ENCODE peak calls at places on chromosomes 1 and 21, in nine cellular contexts. One of them, this sample, is unnamed.

GRCh38 chr1:210293191-210293607 is 35.5 kb upstream of the HHAT start:
- DNase-seq in heart right ventricle: peak
- DNase-seq in GM23338: no peak
- DNase-seq in CD8-positive, alpha-beta T cell: no peak
- DNase-seq in fibroblast of lung: peak
- DNase-seq in gastrocnemius medialis: no peak
- DNase-seq in neuronal stem cell: no peak
- DNase-seq in H1: no peak
- DNase-seq in IMR-90: peak
- DNase-seq in this sample: no peak

GRCh38 chr1:150550222-150551048 is 1.2 kb downstream of the ADAMTSL4 start:
- DNase-seq in heart right ventricle: no peak
- DNase-seq in GM23338: peak
- DNase-seq in CD8-positive, alpha-beta T cell: peak
- DNase-seq in fibroblast of lung: no peak
- DNase-seq in gastrocnemius medialis: no peak
- DNase-seq in neuronal stem cell: no peak
- DNase-seq in H1: no peak
- DNase-seq in IMR-90: no peak
- DNase-seq in this sample: no peak

GRCh38 chr1:111222308-111223125 is 5.0 kb upstream of the CHI3L2 start:
- DNase-seq in heart right ventricle: peak
- DNase-seq in GM23338: peak
- DNase-seq in CD8-positive, alpha-beta T cell: peak
- DNase-seq in fibroblast of lung: peak
- DNase-seq in gastrocnemius medialis: no peak
- DNase-seq in neuronal stem cell: peak
- DNase-seq in H1: peak
- DNase-seq in IMR-90: peak
- DNase-seq in this sample: peak

GRCh38 chr1:228289996-228290881 is 82.4 kb downstream of the OBSCN start:
- DNase-seq in heart right ventricle: no peak
- DNase-seq in GM23338: no peak
- DNase-seq in CD8-positive, alpha-beta T cell: no peak
- DNase-seq in fibroblast of lung: no peak
- DNase-seq in gastrocnemius medialis: no peak
- DNase-seq in neuronal stem cell: no peak
- DNase-seq in H1: no peak
- DNase-seq in IMR-90: no peak
- DNase-seq in this sample: no peak

GRCh38 chr1:181117648-181118449 is 29.3 kb downstream of the IER5 start:
- DNase-seq in heart right ventricle: no peak
- DNase-seq in GM23338: no peak
- DNase-seq in CD8-positive, alpha-beta T cell: no peak
- DNase-seq in fibroblast of lung: no peak
- DNase-seq in gastrocnemius medialis: no peak
- DNase-seq in neuronal stem cell: no peak
- DNase-seq in H1: no peak
- DNase-seq in IMR-90: peak
- DNase-seq in this sample: no peak

GRCh38 chr1:84286071-84286470 is 15.4 kb upstream of the SAMD13 start:
- DNase-seq in heart right ventricle: no peak
- DNase-seq in GM23338: no peak
- DNase-seq in CD8-positive, alpha-beta T cell: no peak
- DNase-seq in fibroblast of lung: peak
- DNase-seq in gastrocnemius medialis: no peak
- DNase-seq in neuronal stem cell: no peak
- DNase-seq in H1: no peak
- DNase-seq in IMR-90: peak
- DNase-seq in this sample: no peak

GRCh38 chr21:43193651-43194302 is 25.0 kb downstream of the CRYAA start:
- DNase-seq in heart right ventricle: peak
- DNase-seq in GM23338: no peak
- DNase-seq in CD8-positive, alpha-beta T cell: peak
- DNase-seq in fibroblast of lung: peak
- DNase-seq in gastrocnemius medialis: no peak
- DNase-seq in neuronal stem cell: no peak
- DNase-seq in H1: no peak
- DNase-seq in IMR-90: peak
- DNase-seq in this sample: no peak

GRCh38 chr1:217895817-217896216 is 264.7 kb downstream of the SPATA17 start:
- DNase-seq in heart right ventricle: no peak
- DNase-seq in GM23338: no peak
- DNase-seq in CD8-positive, alpha-beta T cell: no peak
- DNase-seq in fibroblast of lung: no peak
- DNase-seq in gastrocnemius medialis: no peak
- DNase-seq in neuronal stem cell: no peak
- DNase-seq in H1: no peak
- DNase-seq in IMR-90: no peak
- DNase-seq in this sample: no peak

GRCh38 chr21:19501115-19501514 is 1097.5 kb upstream of the TMPRSS15 start:
- DNase-seq in heart right ventricle: no peak
- DNase-seq in GM23338: no peak
- DNase-seq in CD8-positive, alpha-beta T cell: no peak
- DNase-seq in fibroblast of lung: no peak
- DNase-seq in gastrocnemius medialis: no peak
- DNase-seq in neuronal stem cell: no peak
- DNase-seq in H1: no peak
- DNase-seq in IMR-90: no peak
- DNase-seq in this sample: no peak

GRCh38 chr1:11918779-11919519 is 7.3 kb downstream of the KIAA2013 start:
- DNase-seq in heart right ventricle: peak
- DNase-seq in GM23338: no peak
- DNase-seq in CD8-positive, alpha-beta T cell: no peak
- DNase-seq in fibroblast of lung: peak
- DNase-seq in gastrocnemius medialis: peak
- DNase-seq in neuronal stem cell: no peak
- DNase-seq in H1: no peak
- DNase-seq in IMR-90: peak
- DNase-seq in this sample: no peak

GRCh38 chr1:56798053-56798471 is 21.1 kb downstream of the FYB2 start:
- DNase-seq in heart right ventricle: peak
- DNase-seq in GM23338: peak
- DNase-seq in CD8-positive, alpha-beta T cell: no peak
- DNase-seq in fibroblast of lung: peak
- DNase-seq in gastrocnemius medialis: no peak
- DNase-seq in neuronal stem cell: no peak
- DNase-seq in H1: no peak
- DNase-seq in IMR-90: peak
- DNase-seq in this sample: no peak

GRCh38 chr1:19430121-19431068 is 54.9 kb downstream of the CAPZB start:
- DNase-seq in heart right ventricle: no peak
- DNase-seq in GM23338: no peak
- DNase-seq in CD8-positive, alpha-beta T cell: no peak
- DNase-seq in fibroblast of lung: peak
- DNase-seq in gastrocnemius medialis: no peak
- DNase-seq in neuronal stem cell: no peak
- DNase-seq in H1: no peak
- DNase-seq in IMR-90: peak
- DNase-seq in this sample: no peak

GRCh38 chr1:44785501-44786137 is 2.4 kb downstream of the BEST4 start:
- DNase-seq in heart right ventricle: no peak
- DNase-seq in GM23338: no peak
- DNase-seq in CD8-positive, alpha-beta T cell: no peak
- DNase-seq in fibroblast of lung: no peak
- DNase-seq in gastrocnemius medialis: no peak
- DNase-seq in neuronal stem cell: no peak
- DNase-seq in H1: no peak
- DNase-seq in IMR-90: no peak
- DNase-seq in this sample: no peak

GRCh38 chr1:44786138-44786840 is 1.7 kb downstream of the BEST4 start:
- DNase-seq in heart right ventricle: peak
- DNase-seq in GM23338: peak
- DNase-seq in CD8-positive, alpha-beta T cell: peak
- DNase-seq in fibroblast of lung: peak
- DNase-seq in gastrocnemius medialis: no peak
- DNase-seq in neuronal stem cell: no peak
- DNase-seq in H1: no peak
- DNase-seq in IMR-90: peak
- DNase-seq in this sample: peak

GRCh38 chr1:44785027-44785376 is 3.0 kb downstream of the BEST4 start:
- DNase-seq in heart right ventricle: no peak
- DNase-seq in GM23338: no peak
- DNase-seq in CD8-positive, alpha-beta T cell: no peak
- DNase-seq in fibroblast of lung: no peak
- DNase-seq in gastrocnemius medialis: no peak
- DNase-seq in neuronal stem cell: no peak
- DNase-seq in H1: no peak
- DNase-seq in IMR-90: no peak
- DNase-seq in this sample: no peak

GRCh38 chr1:44784094-44785026 is 3.6 kb downstream of the BEST4 start:
- DNase-seq in heart right ventricle: no peak
- DNase-seq in GM23338: peak
- DNase-seq in CD8-positive, alpha-beta T cell: peak
- DNase-seq in fibroblast of lung: no peak
- DNase-seq in gastrocnemius medialis: no peak
- DNase-seq in neuronal stem cell: no peak
- DNase-seq in H1: no peak
- DNase-seq in IMR-90: no peak
- DNase-seq in this sample: no peak

DNA sequence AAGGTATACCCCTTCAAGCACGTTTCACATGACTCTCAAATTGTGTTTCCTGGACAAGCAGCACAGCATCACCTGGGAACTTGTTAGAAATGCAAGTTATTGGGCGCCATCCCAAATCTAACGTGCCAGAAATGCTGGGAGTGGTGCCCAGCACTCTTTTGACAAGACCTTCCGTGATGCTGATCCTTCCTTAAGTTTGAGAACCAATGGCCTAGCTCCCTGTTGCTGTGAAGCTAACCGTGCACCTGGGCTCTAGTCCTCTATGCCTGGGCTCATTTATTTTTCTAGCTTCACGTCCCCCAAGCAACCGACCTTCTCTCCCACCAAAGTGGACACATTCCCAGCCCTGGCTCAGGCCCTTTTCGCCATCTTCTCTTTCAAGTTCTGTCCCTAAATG is 4.3 kb downstream of the BEST4 start:
- DNase-seq in heart right ventricle: no peak
- DNase-seq in GM23338: peak
- DNase-seq in CD8-positive, alpha-beta T cell: no peak
- DNase-seq in fibroblast of lung: no peak
- DNase-seq in gastrocnemius medialis: no peak
- DNase-seq in neuronal stem cell: no peak
- DNase-seq in H1: no peak
- DNase-seq in IMR-90: no peak
- DNase-seq in this sample: no peak
- H3K4me3 ChIP-seq in heart right ventricle: peak
- H3K4me3 ChIP-seq in GM23338: peak
- H3K4me3 ChIP-seq in CD8-positive, alpha-beta T cell: peak
- H3K4me3 ChIP-seq in fibroblast of lung: no peak
- H3K4me3 ChIP-seq in gastrocnemius medialis: peak
- H3K4me3 ChIP-seq in neuronal stem cell: peak
- H3K4me3 ChIP-seq in H1: peak
- H3K4me3 ChIP-seq in IMR-90: no peak
- H3K4me3 ChIP-seq in this sample: no peak

DNA sequence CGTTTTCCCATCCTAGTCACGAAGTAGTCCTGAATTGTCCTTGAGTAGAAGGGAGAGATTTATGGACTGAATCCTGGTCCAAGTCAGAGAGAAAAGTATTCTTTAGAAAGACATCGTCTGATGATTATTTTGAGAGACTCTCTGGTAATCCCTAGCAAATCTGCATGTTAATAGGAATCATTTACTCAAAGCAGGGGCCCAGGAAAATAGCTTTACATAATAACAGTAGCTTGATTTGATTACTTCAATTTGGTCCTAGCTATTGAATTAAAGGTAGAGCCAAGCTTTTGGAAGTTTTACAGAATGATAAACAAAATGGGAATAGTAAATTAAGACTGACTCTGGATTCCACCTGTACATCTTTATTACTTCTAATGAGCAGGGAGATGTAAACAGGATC is 60.5 kb upstream of the OLIG2 start:
- DNase-seq in heart right ventricle: no peak
- DNase-seq in GM23338: no peak
- DNase-seq in CD8-positive, alpha-beta T cell: no peak
- DNase-seq in fibroblast of lung: no peak
- DNase-seq in gastrocnemius medialis: no peak
- DNase-seq in neuronal stem cell: no peak
- DNase-seq in H1: no peak
- DNase-seq in IMR-90: no peak
- DNase-seq in this sample: no peak
- H3K4me3 ChIP-seq in heart right ventricle: no peak
- H3K4me3 ChIP-seq in GM23338: peak
- H3K4me3 ChIP-seq in CD8-positive, alpha-beta T cell: no peak
- H3K4me3 ChIP-seq in fibroblast of lung: no peak
- H3K4me3 ChIP-seq in gastrocnemius medialis: no peak
- H3K4me3 ChIP-seq in neuronal stem cell: no peak
- H3K4me3 ChIP-seq in H1: no peak
- H3K4me3 ChIP-seq in IMR-90: no peak
- H3K4me3 ChIP-seq in this sample: no peak

GRCh38 chr21:34836103-34836932 is 167.5 kb downstream of the CLIC6 start:
- DNase-seq in heart right ventricle: no peak
- DNase-seq in GM23338: no peak
- DNase-seq in CD8-positive, alpha-beta T cell: no peak
- DNase-seq in fibroblast of lung: peak
- DNase-seq in gastrocnemius medialis: peak
- DNase-seq in neuronal stem cell: no peak
- DNase-seq in H1: no peak
- DNase-seq in IMR-90: peak
- DNase-seq in this sample: no peak

GRCh38 chr21:34834307-34834706 is 165.5 kb downstream of the CLIC6 start:
- DNase-seq in heart right ventricle: no peak
- DNase-seq in GM23338: no peak
- DNase-seq in CD8-positive, alpha-beta T cell: no peak
- DNase-seq in fibroblast of lung: no peak
- DNase-seq in gastrocnemius medialis: no peak
- DNase-seq in neuronal stem cell: no peak
- DNase-seq in H1: no peak
- DNase-seq in IMR-90: no peak
- DNase-seq in this sample: no peak

GRCh38 chr21:34834852-34835501 is 166.2 kb downstream of the CLIC6 start:
- DNase-seq in heart right ventricle: no peak
- DNase-seq in GM23338: no peak
- DNase-seq in CD8-positive, alpha-beta T cell: no peak
- DNase-seq in fibroblast of lung: no peak
- DNase-seq in gastrocnemius medialis: no peak
- DNase-seq in neuronal stem cell: no peak
- DNase-seq in H1: no peak
- DNase-seq in IMR-90: no peak
- DNase-seq in this sample: no peak

GRCh38 chr21:34836933-34837505 is 168.2 kb downstream of the CLIC6 start:
- DNase-seq in heart right ventricle: no peak
- DNase-seq in GM23338: no peak
- DNase-seq in CD8-positive, alpha-beta T cell: no peak
- DNase-seq in fibroblast of lung: no peak
- DNase-seq in gastrocnemius medialis: no peak
- DNase-seq in neuronal stem cell: no peak
- DNase-seq in H1: no peak
- DNase-seq in IMR-90: no peak
- DNase-seq in this sample: no peak

GRCh38 chr21:34835526-34835925 is 166.7 kb downstream of the CLIC6 start:
- DNase-seq in heart right ventricle: no peak
- DNase-seq in GM23338: peak
- DNase-seq in CD8-positive, alpha-beta T cell: no peak
- DNase-seq in fibroblast of lung: no peak
- DNase-seq in gastrocnemius medialis: peak
- DNase-seq in neuronal stem cell: no peak
- DNase-seq in H1: no peak
- DNase-seq in IMR-90: no peak
- DNase-seq in this sample: no peak
- H3K4me3 ChIP-seq in heart right ventricle: no peak
- H3K4me3 ChIP-seq in GM23338: no peak
- H3K4me3 ChIP-seq in CD8-positive, alpha-beta T cell: no peak
- H3K4me3 ChIP-seq in fibroblast of lung: no peak
- H3K4me3 ChIP-seq in gastrocnemius medialis: peak
- H3K4me3 ChIP-seq in neuronal stem cell: no peak
- H3K4me3 ChIP-seq in H1: no peak
- H3K4me3 ChIP-seq in IMR-90: no peak
- H3K4me3 ChIP-seq in this sample: no peak

GRCh38 chr1:8394456-8395321 is 76.8 kb downstream of the SLC45A1 start:
- DNase-seq in heart right ventricle: no peak
- DNase-seq in GM23338: no peak
- DNase-seq in CD8-positive, alpha-beta T cell: no peak
- DNase-seq in fibroblast of lung: peak
- DNase-seq in gastrocnemius medialis: no peak
- DNase-seq in neuronal stem cell: no peak
- DNase-seq in H1: no peak
- DNase-seq in IMR-90: peak
- DNase-seq in this sample: no peak
- H3K4me3 ChIP-seq in heart right ventricle: no peak
- H3K4me3 ChIP-seq in GM23338: no peak
- H3K4me3 ChIP-seq in CD8-positive, alpha-beta T cell: no peak
- H3K4me3 ChIP-seq in fibroblast of lung: no peak
- H3K4me3 ChIP-seq in gastrocnemius medialis: no peak
- H3K4me3 ChIP-seq in neuronal stem cell: no peak
- H3K4me3 ChIP-seq in H1: no peak
- H3K4me3 ChIP-seq in IMR-90: no peak
- H3K4me3 ChIP-seq in this sample: no peak